ENCODE peak calls at places on chromosomes 1 and 21, in ten cellular contexts. One of them, this sample, is unnamed.

GRCh38 chr1:215677112-215677511 is 110.0 kb downstream of the KCTD3 start:
- DNase-seq in tibial artery: no peak
- DNase-seq in sigmoid colon: no peak
- DNase-seq in stomach: no peak
- DNase-seq in right atrium auricular region: no peak
- DNase-seq in cardiac muscle cell: no peak
- DNase-seq in Panc1: no peak
- DNase-seq in esophagus muscularis mucosa: no peak
- DNase-seq in heart left ventricle: no peak
- DNase-seq in body of pancreas: no peak
- DNase-seq in this sample: no peak

GRCh38 chr1:99264201-99265021 is at the start of gene PLPPR4:
- DNase-seq in tibial artery: peak; percentile 33
- DNase-seq in sigmoid colon: peak; percentile 63
- DNase-seq in stomach: peak; percentile 27
- DNase-seq in right atrium auricular region: peak; percentile 79
- DNase-seq in cardiac muscle cell: peak; percentile 78
- DNase-seq in Panc1: no peak
- DNase-seq in esophagus muscularis mucosa: no peak
- DNase-seq in heart left ventricle: peak; percentile 57
- DNase-seq in body of pancreas: peak; percentile 44
- DNase-seq in this sample: peak; percentile 8

GRCh38 chr1:38990401-38990745 is 703 bp upstream of the AKIRIN1 start:
- DNase-seq in tibial artery: no peak
- DNase-seq in sigmoid colon: no peak
- DNase-seq in stomach: no peak
- DNase-seq in right atrium auricular region: no peak
- DNase-seq in cardiac muscle cell: peak; percentile 48
- DNase-seq in Panc1: no peak
- DNase-seq in esophagus muscularis mucosa: no peak
- DNase-seq in heart left ventricle: no peak
- DNase-seq in body of pancreas: no peak
- DNase-seq in this sample: no peak

GRCh38 chr1:24393892-24394291 is 19.7 kb downstream of the STPG1 start:
- DNase-seq in tibial artery: no peak
- DNase-seq in sigmoid colon: no peak
- DNase-seq in stomach: no peak
- DNase-seq in right atrium auricular region: peak; percentile 51
- DNase-seq in cardiac muscle cell: no peak
- DNase-seq in Panc1: no peak
- DNase-seq in esophagus muscularis mucosa: peak; percentile 57
- DNase-seq in heart left ventricle: no peak
- DNase-seq in body of pancreas: no peak
- DNase-seq in this sample: no peak

GRCh38 chr1:42017730-42018129 is 99.0 kb upstream of the HIVEP3 start:
- DNase-seq in tibial artery: no peak
- DNase-seq in sigmoid colon: no peak
- DNase-seq in stomach: no peak
- DNase-seq in right atrium auricular region: no peak
- DNase-seq in cardiac muscle cell: no peak
- DNase-seq in Panc1: no peak
- DNase-seq in esophagus muscularis mucosa: no peak
- DNase-seq in heart left ventricle: no peak
- DNase-seq in body of pancreas: no peak
- DNase-seq in this sample: no peak

GRCh38 chr1:116368241-116368640 is 4.8 kb upstream of the ATP1A1 start:
- DNase-seq in tibial artery: no peak
- DNase-seq in sigmoid colon: no peak
- DNase-seq in stomach: no peak
- DNase-seq in right atrium auricular region: no peak
- DNase-seq in cardiac muscle cell: no peak
- DNase-seq in Panc1: no peak
- DNase-seq in esophagus muscularis mucosa: no peak
- DNase-seq in heart left ventricle: no peak
- DNase-seq in body of pancreas: no peak
- DNase-seq in this sample: no peak

GRCh38 chr1:12556368-12556930 is 61.6 kb downstream of the DHRS3 start:
- DNase-seq in tibial artery: peak; percentile 76
- DNase-seq in sigmoid colon: peak; percentile 91
- DNase-seq in stomach: no peak
- DNase-seq in right atrium auricular region: peak; percentile 84
- DNase-seq in cardiac muscle cell: peak; percentile 38
- DNase-seq in Panc1: no peak
- DNase-seq in esophagus muscularis mucosa: peak; percentile 95
- DNase-seq in heart left ventricle: peak; percentile 77
- DNase-seq in body of pancreas: peak; percentile 41
- DNase-seq in this sample: peak; percentile 75

GRCh38 chr1:11158291-11158690 is 30.9 kb upstream of the ANGPTL7 start:
- DNase-seq in tibial artery: no peak
- DNase-seq in sigmoid colon: peak; percentile 27
- DNase-seq in stomach: no peak
- DNase-seq in right atrium auricular region: no peak
- DNase-seq in cardiac muscle cell: no peak
- DNase-seq in Panc1: no peak
- DNase-seq in esophagus muscularis mucosa: no peak
- DNase-seq in heart left ventricle: no peak
- DNase-seq in body of pancreas: no peak
- DNase-seq in this sample: no peak

GRCh38 chr1:76084685-76085084 is 10.1 kb downstream of the ST6GALNAC3 start:
- DNase-seq in tibial artery: no peak
- DNase-seq in sigmoid colon: no peak
- DNase-seq in stomach: no peak
- DNase-seq in right atrium auricular region: no peak
- DNase-seq in cardiac muscle cell: no peak
- DNase-seq in Panc1: no peak
- DNase-seq in esophagus muscularis mucosa: no peak
- DNase-seq in heart left ventricle: no peak
- DNase-seq in body of pancreas: no peak
- DNase-seq in this sample: no peak

GRCh38 chr1:183876284-183876683 is 71.4 kb downstream of the RGL1 start:
- DNase-seq in tibial artery: no peak
- DNase-seq in sigmoid colon: no peak
- DNase-seq in stomach: no peak
- DNase-seq in right atrium auricular region: no peak
- DNase-seq in cardiac muscle cell: no peak
- DNase-seq in Panc1: no peak
- DNase-seq in esophagus muscularis mucosa: no peak
- DNase-seq in heart left ventricle: no peak
- DNase-seq in body of pancreas: no peak
- DNase-seq in this sample: no peak
- TF ChIP-seq CTCF in tibial artery: no peak
- TF ChIP-seq CTCF in sigmoid colon: no peak
- TF ChIP-seq CTCF in stomach: no peak
- TF ChIP-seq CTCF in right atrium auricular region: no peak
- TF ChIP-seq CTCF in cardiac muscle cell: no peak
- TF ChIP-seq CTCF in Panc1: no peak
- TF ChIP-seq CTCF in esophagus muscularis mucosa: no peak
- TF ChIP-seq CTCF in heart left ventricle: no peak
- TF ChIP-seq CTCF in body of pancreas: no peak
- TF ChIP-seq CTCF in this sample: no peak

DNA sequence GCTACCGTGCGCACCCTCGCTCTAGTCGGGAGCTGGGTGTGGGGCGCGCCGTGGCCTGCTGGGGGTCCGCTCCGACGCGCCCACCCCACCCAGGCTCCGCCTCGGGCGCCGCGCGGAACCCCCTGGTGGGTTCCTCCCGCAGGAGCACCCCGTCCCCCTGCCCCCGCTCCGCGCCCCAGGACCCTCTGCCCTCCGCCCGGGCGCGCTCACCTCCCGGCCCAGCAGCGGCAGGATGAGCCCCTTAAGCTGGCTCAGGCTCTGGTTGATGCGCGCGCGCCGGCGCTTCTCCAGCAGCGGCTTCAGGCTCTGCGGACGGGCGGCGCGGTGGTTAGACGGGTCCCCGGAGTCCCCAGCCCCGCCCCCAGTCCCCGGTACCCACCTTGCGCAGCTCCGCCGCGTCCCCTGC is 319 bp downstream of the HES2 start:
- DNase-seq in tibial artery: no peak
- DNase-seq in sigmoid colon: no peak
- DNase-seq in stomach: no peak
- DNase-seq in right atrium auricular region: no peak
- DNase-seq in cardiac muscle cell: no peak
- DNase-seq in Panc1: no peak
- DNase-seq in esophagus muscularis mucosa: no peak
- DNase-seq in heart left ventricle: no peak
- DNase-seq in body of pancreas: no peak
- DNase-seq in this sample: no peak
- H3K4me3 ChIP-seq in tibial artery: peak overlapping the region; percentile 49
- H3K4me3 ChIP-seq in sigmoid colon: peak overlapping the region; percentile 47
- H3K4me3 ChIP-seq in stomach: peak overlapping the region; percentile 39
- H3K4me3 ChIP-seq in right atrium auricular region: peak overlapping the region; percentile 47
- H3K4me3 ChIP-seq in cardiac muscle cell: peak overlapping the region; percentile 20
- H3K4me3 ChIP-seq in Panc1: peak overlapping the region; percentile 41
- H3K4me3 ChIP-seq in esophagus muscularis mucosa: peak overlapping the region; percentile 50
- H3K4me3 ChIP-seq in heart left ventricle: peak overlapping the region; percentile 19
- H3K4me3 ChIP-seq in body of pancreas: no peak overlapping the region
- H3K4me3 ChIP-seq in this sample: peak overlapping the region; percentile 18

GRCh38 chr21:33974513-33975468 is 59.2 kb upstream of the ATP5PO start:
- DNase-seq in tibial artery: no peak
- DNase-seq in sigmoid colon: no peak
- DNase-seq in stomach: no peak
- DNase-seq in right atrium auricular region: no peak
- DNase-seq in cardiac muscle cell: no peak
- DNase-seq in Panc1: no peak
- DNase-seq in esophagus muscularis mucosa: no peak
- DNase-seq in heart left ventricle: no peak
- DNase-seq in body of pancreas: no peak
- DNase-seq in this sample: no peak
- H3K4me1 ChIP-seq in tibial artery: peaks cover 9% of the 10 kb centered on the region
- H3K4me1 ChIP-seq in sigmoid colon: no peaks in the 10 kb centered on the region
- H3K4me1 ChIP-seq in stomach: no peaks in the 10 kb centered on the region
- H3K4me1 ChIP-seq in right atrium auricular region: peaks cover 38% of the 10 kb centered on the region
- H3K4me1 ChIP-seq in cardiac muscle cell: peaks cover 53% of the 10 kb centered on the region
- H3K4me1 ChIP-seq in Panc1: peaks cover 40% of the 10 kb centered on the region
- H3K4me1 ChIP-seq in esophagus muscularis mucosa: peaks cover 19% of the 10 kb centered on the region
- H3K4me1 ChIP-seq in heart left ventricle: peaks cover 29% of the 10 kb centered on the region
- H3K4me1 ChIP-seq in body of pancreas: peaks cover under 1% of the 10 kb centered on the region
- H3K4me1 ChIP-seq in this sample: no peaks in the 10 kb centered on the region

DNA sequence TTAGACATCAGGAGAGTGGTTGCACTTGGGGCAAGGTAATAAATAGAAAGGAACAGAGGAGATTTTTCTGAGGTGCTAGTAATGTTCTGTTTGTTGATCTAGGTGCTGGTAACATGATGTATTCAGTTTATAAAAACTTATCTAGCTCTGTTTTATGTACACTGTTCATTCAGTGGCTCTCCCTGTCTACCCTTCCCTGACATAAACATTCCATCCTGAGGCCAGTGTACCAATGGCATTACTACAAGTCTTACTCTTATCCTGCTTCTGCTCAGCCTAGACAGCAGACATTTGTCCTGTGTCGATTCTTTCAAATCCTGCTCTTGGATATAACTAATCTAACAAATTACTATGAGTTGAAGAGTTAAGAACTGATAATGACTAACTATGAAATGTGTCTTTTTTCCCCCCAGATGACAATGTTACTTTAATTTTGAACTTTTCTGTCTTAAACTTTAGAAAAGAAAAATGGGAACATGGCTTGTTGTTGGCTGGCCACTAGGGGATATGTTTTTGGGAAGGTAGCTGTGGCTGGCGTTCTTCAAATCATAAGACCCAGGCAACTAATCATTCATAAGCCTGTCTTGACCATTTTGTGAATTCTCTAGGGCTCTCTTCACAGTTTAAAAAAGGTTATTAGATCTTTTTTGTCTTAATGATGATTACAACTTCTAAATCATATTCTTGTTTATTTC is 390.9 kb downstream of the PBX1 start:
- DNase-seq in tibial artery: no peak
- DNase-seq in sigmoid colon: peak; percentile 67
- DNase-seq in stomach: no peak
- DNase-seq in right atrium auricular region: no peak
- DNase-seq in cardiac muscle cell: no peak
- DNase-seq in Panc1: no peak
- DNase-seq in esophagus muscularis mucosa: no peak
- DNase-seq in heart left ventricle: no peak
- DNase-seq in body of pancreas: no peak
- DNase-seq in this sample: no peak
- TF ChIP-seq CTCF in tibial artery: no peak
- TF ChIP-seq CTCF in sigmoid colon: peak; percentile 59
- TF ChIP-seq CTCF in stomach: peak; percentile 7
- TF ChIP-seq CTCF in right atrium auricular region: no peak
- TF ChIP-seq CTCF in cardiac muscle cell: no peak
- TF ChIP-seq CTCF in Panc1: no peak
- TF ChIP-seq CTCF in esophagus muscularis mucosa: no peak
- TF ChIP-seq CTCF in heart left ventricle: no peak
- TF ChIP-seq CTCF in body of pancreas: no peak
- TF ChIP-seq CTCF in this sample: no peak

GRCh38 chr1:218809625-218810024 is 364.1 kb upstream of the LYPLAL1 start:
- DNase-seq in tibial artery: no peak
- DNase-seq in sigmoid colon: no peak
- DNase-seq in stomach: no peak
- DNase-seq in right atrium auricular region: no peak
- DNase-seq in cardiac muscle cell: peak; percentile 77
- DNase-seq in Panc1: no peak
- DNase-seq in esophagus muscularis mucosa: no peak
- DNase-seq in heart left ventricle: no peak
- DNase-seq in body of pancreas: no peak
- DNase-seq in this sample: no peak

GRCh38 chr1:218812360-218812759 is 361.3 kb upstream of the LYPLAL1 start:
- DNase-seq in tibial artery: no peak
- DNase-seq in sigmoid colon: no peak
- DNase-seq in stomach: no peak
- DNase-seq in right atrium auricular region: no peak
- DNase-seq in cardiac muscle cell: no peak
- DNase-seq in Panc1: no peak
- DNase-seq in esophagus muscularis mucosa: no peak
- DNase-seq in heart left ventricle: no peak
- DNase-seq in body of pancreas: no peak
- DNase-seq in this sample: no peak

GRCh38 chr1:218813247-218813646 is 360.4 kb upstream of the LYPLAL1 start:
- DNase-seq in tibial artery: no peak
- DNase-seq in sigmoid colon: no peak
- DNase-seq in stomach: no peak
- DNase-seq in right atrium auricular region: no peak
- DNase-seq in cardiac muscle cell: peak; percentile 69
- DNase-seq in Panc1: no peak
- DNase-seq in esophagus muscularis mucosa: no peak
- DNase-seq in heart left ventricle: no peak
- DNase-seq in body of pancreas: no peak
- DNase-seq in this sample: no peak

GRCh38 chr1:218810336-218810735 is 363.3 kb upstream of the LYPLAL1 start:
- DNase-seq in tibial artery: no peak
- DNase-seq in sigmoid colon: no peak
- DNase-seq in stomach: no peak
- DNase-seq in right atrium auricular region: no peak
- DNase-seq in cardiac muscle cell: no peak
- DNase-seq in Panc1: no peak
- DNase-seq in esophagus muscularis mucosa: no peak
- DNase-seq in heart left ventricle: no peak
- DNase-seq in body of pancreas: no peak
- DNase-seq in this sample: no peak

DNA sequence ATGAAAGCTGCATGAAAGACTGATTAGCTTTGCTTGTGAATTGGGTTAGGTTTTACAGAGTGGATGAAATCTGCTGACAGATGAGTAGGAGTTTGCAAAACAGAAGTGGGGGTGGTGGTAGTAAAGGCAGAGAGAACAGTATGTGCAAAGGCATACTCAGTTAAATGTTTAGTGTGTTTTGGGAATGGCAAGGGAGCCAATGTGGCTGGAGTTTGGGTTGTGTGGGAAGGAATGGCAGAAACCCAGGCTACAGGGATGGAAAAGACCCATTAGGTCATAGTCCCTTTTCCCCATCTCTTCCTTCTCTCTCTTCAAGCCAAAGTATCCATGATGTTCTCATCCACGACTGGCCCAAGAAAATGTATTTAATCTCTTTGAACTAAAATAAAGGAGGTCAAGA is 362.2 kb upstream of the LYPLAL1 start:
- DNase-seq in tibial artery: peak; percentile 24
- DNase-seq in sigmoid colon: no peak
- DNase-seq in stomach: no peak
- DNase-seq in right atrium auricular region: no peak
- DNase-seq in cardiac muscle cell: no peak
- DNase-seq in Panc1: no peak
- DNase-seq in esophagus muscularis mucosa: no peak
- DNase-seq in heart left ventricle: peak; percentile 24
- DNase-seq in body of pancreas: peak; percentile 3
- DNase-seq in this sample: no peak
- H3K4me3 ChIP-seq in tibial artery: no peak overlapping the region
- H3K4me3 ChIP-seq in sigmoid colon: no peak overlapping the region
- H3K4me3 ChIP-seq in stomach: no peak overlapping the region
- H3K4me3 ChIP-seq in right atrium auricular region: no peak overlapping the region
- H3K4me3 ChIP-seq in cardiac muscle cell: no peak overlapping the region
- H3K4me3 ChIP-seq in Panc1: no peak overlapping the region
- H3K4me3 ChIP-seq in esophagus muscularis mucosa: no peak overlapping the region
- H3K4me3 ChIP-seq in heart left ventricle: no peak overlapping the region
- H3K4me3 ChIP-seq in body of pancreas: no peak overlapping the region
- H3K4me3 ChIP-seq in this sample: no peak overlapping the region